ENCODE peak calls at places on chromosome 16, in five cellular contexts. V, W, Z, Q and T are unnamed samples.

GRCh38 chr16:27431773-27432599 is 30.0 kb downstream of the IL21R start:
- DNase-seq in V (no peak), Z (peak), Q (peak), W (peak), T (peak)

GRCh38 chr16:23597003-23597756 is 1.1 kb upstream of the NDUFAB1 start:
- DNase-seq in V (no peak), W (no peak), Q (peak), Z (no peak), T (peak)

GRCh38 chr16:77223184-77223583 is 24.0 kb downstream of the SYCE1L start:
- DNase-seq in W (no peak), Z (no peak), V (no peak), Q (peak), T (peak)

GRCh38 chr16:48383877-48384304 is 1.3 kb downstream of the SIAH1 start:
- DNase-seq in V (no peak), Q (peak), Z (no peak), W (no peak), T (no peak)

GRCh38 chr16:2784536-2785100 is 2.7 kb downstream of the PRSS33 start:
- DNase-seq in W (no peak), Q (no peak), V (no peak), Z (no peak), T (no peak)

GRCh38 chr16:21023509-21024202 is 123.1 kb downstream of the LYRM1 start:
- DNase-seq in Q (no peak), Z (no peak), V (no peak), W (peak), T (peak)

GRCh38 chr16:9567674-9568073 is 476.2 kb downstream of the HAPSTR1 start:
- DNase-seq in Z (no peak), Q (no peak), V (no peak), W (no peak), T (peak)

GRCh38 chr16:70375636-70376611 is 29.2 kb downstream of the DDX19A start:
- DNase-seq in Q (no peak), V (no peak), Z (no peak), W (no peak), T (no peak)

GRCh38 chr16:6880263-6880662 is 452.4 kb upstream of the RBFOX1 start:
- DNase-seq in V (no peak), Z (no peak), W (no peak), Q (no peak), T (no peak)

GRCh38 chr16:81442909-81443687 is 1.5 kb upstream of the CMIP start:
- DNase-seq in Z (no peak), Q (no peak), W (no peak), V (no peak), T (no peak)

GRCh38 chr16:4461250-4462085 is 13.0 kb downstream of the NMRAL1 start:
- DNase-seq in V (no peak), Q (no peak), Z (no peak), W (no peak), T (peak)

GRCh38 chr16:63461248-63461841 is 1425.1 kb upstream of the CDH8 start:
- DNase-seq in V (peak), Q (no peak), Z (no peak), W (no peak), T (no peak)

GRCh38 chr16:67562526-67562917 is at the start of gene CTCF:
- DNase-seq in V (peak), Q (peak), W (peak), Z (peak), T (peak)

GRCh38 chr16:81401035-81401950 is 43.3 kb upstream of the CMIP start:
- DNase-seq in Z (no peak), V (no peak), W (no peak), Q (no peak), T (no peak)

GRCh38 chr16:61382435-61382834 is 653.8 kb downstream of the CDH8 start:
- DNase-seq in W (no peak), Z (no peak), V (no peak), Q (no peak), T (no peak)

GRCh38 chr16:83631006-83631405 is 176.8 kb upstream of the HSBP1 start:
- DNase-seq in W (no peak), Q (no peak), V (no peak), Z (no peak), T (no peak)

GRCh38 chr16:62298567-62298966 is 262.3 kb upstream of the CDH8 start:
- DNase-seq in Z (no peak), W (no peak), Q (no peak), V (no peak), T (no peak)

GRCh38 chr16:8915722-8916321 is 33.7 kb downstream of the LITAFD start:
- DNase-seq in Q (no peak), V (no peak), W (no peak), Z (no peak), T (no peak)

GRCh38 chr16:8187782-8188372 is 402.4 kb downstream of the TMEM114 start:
- DNase-seq in V (no peak), Z (no peak), Q (no peak), W (no peak), T (no peak)

GRCh38 chr16:53542283-53542682 is 39.3 kb upstream of the AKTIP start:
- DNase-seq in Q (no peak), Z (no peak), V (no peak), W (no peak), T (no peak)

GRCh38 chr16:86610779-86611516 is 32.6 kb downstream of the FOXL1 start:
- DNase-seq in Z (no peak), Q (no peak), W (no peak), V (no peak), T (no peak)

GRCh38 chr16:70656065-70656711 is 9.8 kb downstream of the IL34 start:
- DNase-seq in W (no peak), Q (no peak), V (no peak), Z (no peak), T (no peak)

GRCh38 chr16:4519274-4520058 is 19.1 kb downstream of the CDIP1 start:
- DNase-seq in Z (no peak), Q (no peak), W (no peak), V (no peak), T (no peak)

GRCh38 chr16:70573451-70574121 is 50.0 kb downstream of the SF3B3 start:
- DNase-seq in Z (no peak), W (no peak), Q (no peak), V (peak), T (no peak)

GRCh38 chr16:51053805-51054204 is 97.3 kb downstream of the SALL1 start:
- DNase-seq in Q (no peak), Z (no peak), W (no peak), V (no peak), T (no peak)

GRCh38 chr16:29310852-29311314 is 95.6 kb downstream of the NPIPB11 start:
- DNase-seq in Z (no peak), Q (no peak), W (peak), V (no peak), T (no peak)

GRCh38 chr16:14278749-14279148 is 207.6 kb downstream of the MRTFB start:
- DNase-seq in V (no peak), Q (no peak), Z (no peak), W (peak), T (no peak)

GRCh38 chr16:2963611-2964415 is at the start of gene KREMEN2:
- DNase-seq in Q (no peak), V (no peak), W (no peak), Z (no peak), T (peak)

GRCh38 chr16:3149630-3150345 is 15.0 kb downstream of the ZNF213 start:
- DNase-seq in W (peak), V (no peak), Z (peak), Q (peak), T (peak)

DNA sequence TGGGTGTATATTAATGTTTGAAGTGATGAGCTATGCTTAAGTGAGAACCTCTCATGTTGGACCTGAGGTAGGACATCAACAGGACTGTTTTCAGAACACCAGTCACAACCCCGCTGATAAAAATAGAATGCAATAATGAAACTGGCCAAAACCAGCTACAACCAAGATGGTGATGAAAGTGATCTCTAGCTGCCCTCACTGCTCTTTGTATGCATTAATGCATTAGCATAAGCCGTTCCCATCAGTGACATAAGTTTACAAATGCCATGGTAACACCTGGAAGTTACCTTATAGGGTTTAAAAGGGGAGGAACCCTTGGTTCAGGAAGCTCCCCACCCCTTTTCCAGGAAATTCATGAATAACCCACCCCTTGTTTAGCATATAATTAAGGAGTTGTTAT is 672.5 kb upstream of the EEF2KMT start:
- DNase-seq in Z (no peak), W (no peak), Q (no peak), V (no peak), T (no peak)
- TF ChIP-seq CTCF in Z (no peak), W (no peak), Q (no peak), V (no peak), T (no peak)

GRCh38 chr16:56609463-56609921 is 1.1 kb downstream of the MT2A start:
- DNase-seq in V (no peak), Q (peak), Z (no peak), W (peak), T (peak)
- TF ChIP-seq CTCF in V (no peak), Q (no peak), Z (no peak), W (no peak), T (no peak)

DNA sequence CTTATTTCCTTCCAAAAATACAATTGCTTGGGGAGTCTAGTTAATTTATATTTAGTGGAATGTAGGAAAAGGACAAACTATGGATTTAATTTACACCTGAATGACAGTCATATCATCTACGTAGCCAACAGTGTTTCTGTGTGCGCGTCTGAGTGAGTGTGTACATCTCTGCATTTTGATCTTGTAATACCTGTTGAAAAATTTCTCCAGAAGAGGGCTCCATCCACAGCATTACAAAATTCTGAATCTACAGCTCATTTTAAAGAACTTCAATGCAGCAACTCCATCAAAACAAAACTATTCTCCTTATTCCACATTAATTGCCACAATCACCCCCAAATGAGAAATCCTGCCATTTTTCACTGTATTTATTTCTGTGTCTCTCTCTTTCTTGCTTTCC is 3.9 kb downstream of the CDH13 start:
- DNase-seq in W (no peak), Z (no peak), V (no peak), Q (no peak), T (no peak)
- TF ChIP-seq CTCF in W (no peak), Z (peak), V (peak), Q (no peak), T (no peak)

GRCh38 chr16:11152677-11153321 is 103.2 kb downstream of the SOCS1 start:
- DNase-seq in Z (no peak), Q (no peak), V (no peak), W (no peak), T (no peak)
- TF ChIP-seq CTCF in Z (no peak), Q (no peak), V (no peak), W (no peak), T (no peak)

GRCh38 chr16:64627781-64628180 is 494.1 kb downstream of the CDH11 start:
- DNase-seq in Z (peak), Q (no peak), V (no peak), W (no peak), T (no peak)

GRCh38 chr16:64621616-64622015 is 500.2 kb downstream of the CDH11 start:
- DNase-seq in Q (no peak), V (no peak), Z (no peak), W (no peak), T (no peak)

GRCh38 chr16:64626771-64627170 is 495.1 kb downstream of the CDH11 start:
- DNase-seq in Z (no peak), W (no peak), V (no peak), Q (no peak), T (no peak)

GRCh38 chr16:64629622-64630021 is 492.2 kb downstream of the CDH11 start:
- DNase-seq in W (no peak), Z (no peak), V (peak), Q (no peak), T (no peak)

DNA sequence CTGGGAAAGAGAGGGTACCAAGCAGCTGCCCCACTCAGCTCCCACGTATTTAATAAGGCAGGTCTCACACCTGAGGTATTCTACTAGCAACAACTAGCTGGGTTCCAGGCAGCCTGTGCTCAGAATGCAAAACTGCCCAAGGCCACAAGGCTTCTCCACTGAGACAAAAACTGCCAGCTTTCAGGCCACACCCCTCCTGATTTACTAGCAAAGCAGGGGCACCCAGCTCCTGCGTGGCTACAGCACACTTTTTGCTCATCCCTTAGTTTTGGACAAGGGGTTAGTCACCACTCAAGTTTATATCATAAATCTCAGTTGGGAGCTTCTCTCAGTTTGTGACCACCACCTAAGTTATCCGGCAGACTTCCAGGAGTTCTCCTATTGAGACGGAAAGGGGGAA is 494.6 kb downstream of the CDH11 start:
- DNase-seq in V (no peak), Q (no peak), W (no peak), Z (no peak), T (no peak)
- TF ChIP-seq CTCF in V (peak), Q (no peak), W (no peak), Z (no peak), T (no peak)

DNA sequence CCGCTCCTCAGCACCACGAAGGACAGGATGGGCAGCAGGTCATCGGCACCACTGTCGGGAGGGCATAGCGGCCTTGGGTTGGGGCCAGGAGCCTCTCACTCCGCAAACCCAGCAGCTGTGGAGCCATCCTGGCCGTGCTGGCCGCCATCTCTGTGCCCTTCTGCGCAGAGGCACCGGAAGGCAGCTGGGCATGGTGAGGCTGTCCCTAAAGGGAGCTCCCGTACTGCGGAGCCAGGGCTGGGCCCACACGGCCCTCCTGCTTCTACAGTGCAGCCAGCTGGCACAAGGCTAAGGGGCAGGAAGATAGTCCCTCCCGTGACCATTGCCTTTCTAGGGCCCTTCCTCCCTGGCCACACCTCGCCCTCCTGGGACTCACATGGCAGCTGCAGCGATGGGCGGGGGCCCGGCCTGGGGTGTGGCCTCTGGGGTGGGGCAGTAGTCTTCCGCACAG is 7.0 kb upstream of the SPATA2L start:
- DNase-seq in Q (no peak), V (no peak), Z (no peak), W (no peak), T (no peak)
- TF ChIP-seq CTCF in Q (no peak), V (no peak), Z (no peak), W (no peak), T (no peak)

GRCh38 chr16:65725156-65725845 is 603.4 kb upstream of the CDH11 start:
- DNase-seq in Q (no peak), W (no peak), V (no peak), Z (no peak), T (no peak)
- TF ChIP-seq CTCF in Q (no peak), W (no peak), V (no peak), Z (no peak), T (no peak)

DNA sequence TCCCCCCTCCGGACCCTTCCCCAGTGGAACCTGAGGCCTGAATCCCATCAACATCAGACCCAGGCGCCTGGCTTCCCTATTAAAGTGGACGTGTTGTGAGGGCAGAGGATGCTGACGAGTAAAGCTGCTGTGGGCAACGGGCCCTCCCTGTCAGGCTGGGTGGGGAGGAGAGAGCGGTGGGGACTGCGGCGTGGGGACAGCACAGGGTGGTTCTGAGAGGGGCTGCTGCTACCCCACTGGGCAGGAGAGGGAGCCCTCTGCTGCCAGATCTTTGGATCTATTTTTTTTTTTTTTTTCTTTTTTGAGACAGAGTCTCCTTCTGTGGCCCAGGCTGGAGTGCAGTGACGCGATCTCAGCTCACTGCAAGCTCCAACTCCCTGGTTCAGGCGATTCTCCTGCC is 5.9 kb downstream of the CA5A start:
- DNase-seq in W (no peak), V (no peak), Q (no peak), Z (no peak), T (peak)
- TF ChIP-seq CTCF in W (no peak), V (peak), Q (peak), Z (no peak), T (no peak)

GRCh38 chr16:68596266-68596665 is 48.8 kb upstream of the CDH3 start:
- DNase-seq in Z (no peak), V (no peak), Q (no peak), W (no peak), T (no peak)

GRCh38 chr16:68590201-68590994 is 51.3 kb downstream of the ZFP90 start:
- DNase-seq in Q (peak), V (peak), W (peak), Z (peak), T (peak)

GRCh38 chr16:68592466-68593337 is 52.4 kb upstream of the CDH3 start:
- DNase-seq in Z (no peak), V (no peak), Q (peak), W (no peak), T (peak)
- TF ChIP-seq CTCF in Z (peak), V (peak), Q (no peak), W (no peak), T (peak)